ENCODE peak calls at places on chromosomes 11 and 22, in nine cellular contexts. U, R, B, T, J, D, E, P and C are unnamed samples.

GRCh38 chr22:21447694-21448402 is 19.3 kb upstream of the TMEM191C start:
- DNase-seq in U (peak), R (no peak), B (no peak), T (no peak), J (peak), D (no peak), E (peak), P (no peak), C (no peak)

GRCh38 chr22:40008726-40009125 is 14.0 kb downstream of the FAM83F start:
- DNase-seq in U (peak), R (no peak), B (no peak), T (no peak), J (no peak), D (no peak), E (no peak), P (no peak), C (no peak)

GRCh38 chr22:36352775-36353507 is 34.8 kb downstream of the MYH9 start:
- DNase-seq in U (no peak), R (peak), B (no peak), T (no peak), J (no peak), D (no peak), E (peak), P (no peak), C (no peak)

GRCh38 chr11:77879218-77879617 is 58.3 kb downstream of the AAMDC start:
- DNase-seq in U (no peak), R (peak), B (no peak), T (no peak), J (no peak), D (peak), E (no peak), P (no peak), C (no peak)

GRCh38 chr11:19398772-19399542 is 158.2 kb upstream of the E2F8 start:
- DNase-seq in U (no peak), R (no peak), B (no peak), T (peak), J (no peak), D (no peak), E (peak), P (no peak), C (no peak)

GRCh38 chr22:35312198-35313059 is 12.7 kb downstream of the TOM1 start:
- DNase-seq in U (no peak), R (peak), B (peak), T (peak), J (no peak), D (no peak), E (peak), P (no peak), C (no peak)

GRCh38 chr11:103420593-103420992 is 311.4 kb downstream of the DYNC2H1 start:
- DNase-seq in U (no peak), R (no peak), B (no peak), T (no peak), J (no peak), D (no peak), E (no peak), P (no peak), C (no peak)

GRCh38 chr11:67307545-67308001 is 4.2 kb downstream of the SSH3 start:
- DNase-seq in U (no peak), R (no peak), B (no peak), T (no peak), J (no peak), D (no peak), E (no peak), P (no peak), C (no peak)

GRCh38 chr22:50105529-50106100 is 15.8 kb downstream of the MOV10L1 start:
- DNase-seq in U (no peak), R (no peak), B (no peak), T (no peak), J (no peak), D (no peak), E (no peak), P (no peak), C (no peak)

GRCh38 chr11:116173506-116173905 is 599.3 kb downstream of the BUD13 start:
- DNase-seq in U (no peak), R (no peak), B (no peak), T (no peak), J (no peak), D (no peak), E (no peak), P (no peak), C (no peak)